ENCODE peak calls at places on chromosomes 12 and 14, in five cellular contexts. K is CD8-positive, alpha-beta T cell; C is upper lobe of right lung; R is psoas muscle; B is BE2C. U is an unnamed sample.

GRCh38 chr12:124055066-124055465 is 82.1 kb downstream of the ZNF664 start:
- DNase-seq in K (no peak), C (no peak), R (no peak), B (no peak), U (no peak)

GRCh38 chr14:60652674-60653387 is 3.6 kb upstream of the SIX1 start:
- DNase-seq in K (no peak), C (no peak), R (no peak), B (no peak), U (no peak)

GRCh38 chr12:56590237-56590830 is 39.8 kb downstream of the BAZ2A start:
- DNase-seq in K (no peak), C (no peak), R (no peak), B (peak), U (no peak)

GRCh38 chr14:71918955-71919354 is 13.3 kb upstream of the RGS6 start:
- DNase-seq in K (no peak), C (no peak), R (no peak), B (no peak), U (no peak)

GRCh38 chr12:83313322-83313721 is 626.6 kb downstream of the TMTC2 start:
- DNase-seq in K (no peak), C (no peak), R (no peak), B (no peak), U (no peak)

GRCh38 chr14:20164462-20164861 is 25.8 kb downstream of the OR4N5 start:
- DNase-seq in K (no peak), C (no peak), R (no peak), B (no peak), U (no peak)

GRCh38 chr14:96212896-96213295 is 8.3 kb downstream of the BDKRB2 start:
- DNase-seq in K (no peak), C (no peak), R (no peak), B (no peak), U (no peak)

GRCh38 chr14:78240567-78240966 is 70.4 kb downstream of the NRXN3 start:
- DNase-seq in K (no peak), C (no peak), R (no peak), B (no peak), U (no peak)

GRCh38 chr12:25882266-25882665 is 76.2 kb upstream of the RASSF8 start:
- DNase-seq in K (no peak), C (no peak), R (no peak), B (no peak), U (no peak)

GRCh38 chr14:92471919-92472318 is 41.7 kb upstream of the RIN3 start:
- DNase-seq in K (no peak), C (no peak), R (no peak), B (no peak), U (peak)

GRCh38 chr14:63470877-63471565 is 72.2 kb downstream of the PPP2R5E start:
- DNase-seq in K (no peak), C (no peak), R (no peak), B (no peak), U (peak)

GRCh38 chr12:25295361-25295760 is 44.6 kb upstream of the KRAS start:
- DNase-seq in K (no peak), C (no peak), R (no peak), B (no peak), U (peak)

GRCh38 chr14:29518335-29518734 is 409.3 kb downstream of the PRKD1 start:
- DNase-seq in K (no peak), C (no peak), R (no peak), B (no peak), U (peak)

GRCh38 chr14:32677381-32677780 is 261.3 kb upstream of the NPAS3 start:
- DNase-seq in K (no peak), C (no peak), R (no peak), B (no peak), U (no peak)

GRCh38 chr12:123269980-123270379 is 1.7 kb downstream of the CDK2AP1 start:
- DNase-seq in K (no peak), C (no peak), R (no peak), B (no peak), U (no peak)

GRCh38 chr14:26204954-26205479 is 392.8 kb downstream of the NOVA1 start:
- DNase-seq in K (no peak), C (no peak), R (peak), B (peak), U (peak)

GRCh38 chr14:69852897-69853296 is 26.3 kb upstream of the SMOC1 start:
- DNase-seq in K (no peak), C (no peak), R (no peak), B (no peak), U (no peak)

GRCh38 chr12:52020539-52021336 is 14.0 kb downstream of the TAMALIN start:
- DNase-seq in K (peak), C (peak), R (no peak), B (peak), U (peak)

GRCh38 chr14:22039938-22040780 is 366.5 kb upstream of the OR4E1 start:
- DNase-seq in K (peak), C (no peak), R (peak), B (no peak), U (no peak)

GRCh38 chr14:70585221-70585620 is 15.2 kb downstream of the MED6 start:
- DNase-seq in K (no peak), C (no peak), R (no peak), B (no peak), U (peak)

GRCh38 chr14:32826404-32827082 is 112.1 kb upstream of the NPAS3 start:
- DNase-seq in K (no peak), C (no peak), R (no peak), B (peak), U (peak)

GRCh38 chr12:127964717-127965116 is 302.3 kb upstream of the TMEM132C start:
- DNase-seq in K (no peak), C (no peak), R (no peak), B (no peak), U (peak)

GRCh38 chr12:13223176-13223806 is 26.8 kb downstream of the EMP1 start:
- DNase-seq in K (no peak), C (no peak), R (no peak), B (no peak), U (peak)

GRCh38 chr12:86929962-86930361 is 673.8 kb upstream of the MGAT4C start:
- DNase-seq in K (no peak), C (no peak), R (no peak), B (no peak), U (peak)

GRCh38 chr12:117189725-117190209 is 503 bp downstream of the FBXO21 start:
- DNase-seq in K (peak), C (peak), R (peak), B (peak), U (peak)

GRCh38 chr14:65429757-65430156 is 17.2 kb downstream of the FUT8 start:
- DNase-seq in K (no peak), C (no peak), R (no peak), B (no peak), U (no peak)

GRCh38 chr12:32390572-32391219 is 8.7 kb upstream of the FGD4 start:
- DNase-seq in K (no peak), C (peak), R (peak), B (no peak), U (peak)

GRCh38 chr12:131830335-131831020 is 2.3 kb downstream of the MMP17 start:
- DNase-seq in K (no peak), C (peak), R (peak), B (peak), U (peak)

GRCh38 chr14:70886421-70887206 is 20.6 kb upstream of the PCNX1 start:
- DNase-seq in K (no peak), C (no peak), R (no peak), B (no peak), U (no peak)

GRCh38 chr14:66228267-66228970 is 257.8 kb upstream of the CCDC196 start:
- DNase-seq in K (no peak), C (no peak), R (no peak), B (no peak), U (peak)

GRCh38 chr12:40158592-40159111 is 52.8 kb upstream of the SLC2A13 start:
- DNase-seq in K (no peak), C (no peak), R (no peak), B (no peak), U (no peak)

GRCh38 chr12:48973531-48973930 is 2.0 kb upstream of the WNT10B start:
- DNase-seq in K (no peak), C (no peak), R (peak), B (no peak), U (peak)

GRCh38 chr12:57614178-57614947 is 3.1 kb downstream of the ARHGEF25 start:
- DNase-seq in K (no peak), C (no peak), R (no peak), B (peak), U (peak)

GRCh38 chr12:57087689-57088441 is 1.0 kb upstream of the NAB2 start:
- DNase-seq in K (peak), C (peak), R (peak), B (peak), U (peak)

GRCh38 chr12:30599631-30600030 is 96.0 kb downstream of the IPO8 start:
- DNase-seq in K (no peak), C (no peak), R (no peak), B (no peak), U (peak)

GRCh38 chr14:70665448-70666363 is 24.0 kb downstream of the TTC9 start:
- DNase-seq in K (no peak), C (peak), R (no peak), B (no peak), U (no peak)

DNA sequence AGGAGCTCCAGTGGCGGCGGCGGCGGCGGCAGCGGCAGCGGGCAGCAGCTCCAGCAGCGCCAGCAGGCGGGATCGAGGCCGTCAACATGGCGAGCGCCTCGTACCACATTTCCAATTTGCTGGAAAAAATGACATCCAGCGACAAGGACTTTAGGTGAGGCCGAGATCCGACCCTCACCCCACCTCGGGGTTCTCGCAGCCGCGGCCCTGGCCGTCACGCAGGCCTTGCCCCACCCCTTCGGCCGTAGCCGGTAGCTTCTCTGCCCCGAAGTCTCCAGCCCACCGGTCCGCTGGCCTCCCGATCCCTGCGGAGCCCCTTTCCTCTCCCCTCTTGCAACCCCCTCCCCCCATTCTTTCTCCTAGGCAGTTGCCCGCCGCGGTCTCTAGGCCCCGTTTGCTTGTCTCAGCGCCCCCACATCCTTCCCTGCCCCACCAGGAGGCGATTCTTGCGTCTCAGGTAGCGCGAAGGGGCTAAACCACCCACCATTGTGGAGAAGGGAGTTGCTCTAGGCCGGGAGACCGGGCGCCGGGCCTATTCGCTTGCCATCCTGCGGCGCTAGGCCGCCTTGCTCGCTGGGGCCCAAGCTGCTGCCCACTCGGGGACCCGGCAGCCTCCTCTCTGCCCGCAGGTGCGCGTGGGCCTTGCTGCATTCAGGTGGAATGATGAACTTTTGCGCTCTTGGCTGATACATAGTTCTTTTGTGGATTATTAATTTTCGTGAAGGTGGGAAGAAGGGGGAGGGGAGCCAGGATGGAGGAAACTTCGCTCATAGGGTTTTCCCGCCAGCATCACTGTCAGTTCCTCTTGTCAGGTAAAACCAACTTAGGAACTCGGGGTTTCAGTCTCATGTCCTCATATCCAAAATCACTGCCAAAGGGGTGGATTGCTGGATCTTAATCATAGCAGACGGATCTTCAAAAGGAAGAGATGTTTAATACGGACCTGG is 747 bp downstream of the CAND1 start:
- DNase-seq in K (peak), C (peak), R (peak), B (no peak), U (peak)
- TF ChIP-seq CTCF in K (peak), C (no peak), R (peak), B (no peak), U (peak)

DNA sequence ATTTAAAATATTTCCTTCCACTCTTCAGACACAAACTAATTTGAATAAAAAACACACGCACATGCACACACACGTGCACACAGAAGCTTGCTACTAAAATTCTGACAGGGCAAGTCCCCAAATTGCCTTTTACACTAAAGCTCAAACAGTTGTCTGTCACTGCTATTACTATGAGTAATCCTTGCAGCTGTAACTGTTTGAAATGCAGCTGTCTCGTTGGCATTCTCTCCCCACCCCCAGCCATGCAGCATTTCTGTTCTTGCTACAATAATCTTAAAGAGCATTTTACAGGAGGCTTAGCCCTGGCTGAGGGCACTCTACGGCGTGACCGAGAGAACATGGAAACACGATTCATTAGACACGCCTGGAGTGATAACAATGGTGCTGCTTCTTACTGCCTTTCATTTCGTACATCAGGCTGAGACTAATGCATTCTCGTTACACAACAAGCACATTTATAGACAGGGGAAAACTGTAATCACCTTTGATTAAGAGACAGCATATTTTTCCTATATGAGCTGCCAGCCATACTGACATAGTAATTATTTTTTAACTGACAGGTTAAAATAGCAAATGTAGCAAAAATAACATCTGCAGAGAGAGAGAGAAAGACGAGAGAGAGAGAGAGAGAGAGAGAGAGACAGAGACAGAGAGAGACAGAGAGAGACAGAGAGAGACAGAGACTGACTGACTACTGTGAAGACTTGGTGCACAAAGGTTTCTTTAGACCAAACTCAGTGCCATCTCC is 153.8 kb downstream of the MED13L start:
- DNase-seq in K (no peak), C (no peak), R (peak), B (peak), U (peak)
- H3K4me3 ChIP-seq in K (no peak), C (no peak), R (peak), B (peak), U (peak)

GRCh38 chr12:64352181-64352580 is 38.4 kb downstream of the C12orf56 start:
- DNase-seq in K (no peak), C (no peak), R (no peak), B (no peak), U (no peak)
- TF ChIP-seq CTCF in K (no peak), C (no peak), R (no peak), B (peak), U (no peak)

GRCh38 chr12:109715310-109716091 is 1.9 kb downstream of the FAM222A start:
- DNase-seq in K (no peak), C (no peak), R (peak), B (peak), U (no peak)
- H3K4me3 ChIP-seq in K (no peak), C (peak), R (peak), B (peak), U (no peak)

GRCh38 chr14:51929156-51929555 is 60.2 kb upstream of the RTRAF start:
- DNase-seq in K (no peak), C (no peak), R (no peak), B (no peak), U (peak)
- TF ChIP-seq CTCF in K (no peak), C (no peak), R (no peak), B (no peak), U (no peak)

GRCh38 chr14:67766035-67766680 is 50.2 kb downstream of the ZFYVE26 start:
- DNase-seq in K (no peak), C (no peak), R (no peak), B (no peak), U (no peak)

GRCh38 chr14:67762051-67762450 is 54.3 kb downstream of the ZFYVE26 start:
- DNase-seq in K (no peak), C (no peak), R (no peak), B (no peak), U (no peak)

GRCh38 chr14:67764496-67764895 is 51.9 kb downstream of the ZFYVE26 start:
- DNase-seq in K (no peak), C (no peak), R (no peak), B (no peak), U (no peak)

GRCh38 chr14:67765192-67765834 is 51.1 kb downstream of the ZFYVE26 start:
- DNase-seq in K (no peak), C (no peak), R (no peak), B (no peak), U (no peak)

DNA sequence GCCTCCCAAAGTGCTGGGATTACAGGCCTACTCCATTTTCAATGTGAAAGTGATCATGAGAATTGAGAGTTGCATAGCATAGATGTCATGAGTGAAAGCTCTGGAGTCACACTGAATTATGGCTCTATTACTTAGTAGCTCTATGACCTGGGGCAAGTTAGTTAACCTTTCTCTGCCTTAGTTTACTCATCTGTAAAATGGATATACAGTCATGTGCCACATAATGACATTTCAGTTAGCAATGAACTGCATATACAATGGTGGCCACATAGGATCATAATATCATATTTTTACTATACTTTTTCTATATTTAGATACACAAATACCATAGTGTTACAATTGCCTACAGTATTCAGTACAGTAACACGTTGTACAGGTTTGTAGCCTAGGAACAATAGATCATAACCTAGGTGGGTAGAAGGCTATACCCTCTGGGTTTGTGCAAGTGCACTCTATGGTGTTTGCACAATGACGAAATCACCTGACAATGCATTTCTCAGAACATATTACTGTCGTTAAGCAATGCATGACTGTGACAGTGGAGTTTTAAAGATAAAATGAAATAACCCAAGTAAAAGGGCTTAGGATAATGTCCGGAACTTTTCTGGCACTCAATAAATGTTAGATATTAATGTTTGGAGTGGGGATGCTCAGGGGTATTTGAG is 53.1 kb downstream of the ZFYVE26 start:
- DNase-seq in K (no peak), C (no peak), R (no peak), B (no peak), U (no peak)
- H3K4me3 ChIP-seq in K (no peak), C (no peak), R (no peak), B (no peak), U (no peak)

GRCh38 chr12:100877776-100878175 is 83.2 kb downstream of the ANO4 start:
- DNase-seq in K (no peak), C (no peak), R (no peak), B (no peak), U (no peak)
- TF ChIP-seq CTCF in K (no peak), C (no peak), R (no peak), B (peak), U (peak)

GRCh38 chr12:112401903-112402498 is 7.4 kb downstream of the RPL6 start:
- DNase-seq in K (no peak), C (no peak), R (no peak), B (no peak), U (no peak)

GRCh38 chr12:112409064-112409905 is at the start of gene RPL6:
- DNase-seq in K (peak), C (peak), R (peak), B (peak), U (peak)

GRCh38 chr12:112408621-112409020 is 784 bp downstream of the RPL6 start:
- DNase-seq in K (no peak), C (no peak), R (no peak), B (no peak), U (no peak)

GRCh38 chr12:112409906-112410244 is 470 bp upstream of the RPL6 start:
- DNase-seq in K (no peak), C (no peak), R (no peak), B (no peak), U (no peak)

GRCh38 chr12:112406519-112407488 is 2.6 kb downstream of the RPL6 start:
- DNase-seq in K (no peak), C (no peak), R (no peak), B (no peak), U (no peak)
- H3K4me3 ChIP-seq in K (no peak), C (no peak), R (peak), B (peak), U (peak)

U was measured in fibroblast of the aortic adventitia.